ENCODE peak calls at places on chromosome 18, in six cellular contexts. Q is astrocyte, G is GM23248, F is K562, M is HCT116, I is endodermal cell. X is an unnamed sample.

GRCh38 chr18:3985664-3986063 is 469.4 kb downstream of the DLGAP1 start:
- DNase-seq in I (no peak), F (no peak), Q (peak; percentile 91), G (peak; percentile 83), M (no peak), X (no peak)

GRCh38 chr18:54119524-54120019 is 104.9 kb downstream of the MBD2 start:
- DNase-seq in Q (peak; percentile 30), G (peak; percentile 75), I (peak; percentile 61), M (peak; percentile 55), F (peak; percentile 11), X (no peak)

GRCh38 chr18:6215888-6216287 is 198.8 kb downstream of the L3MBTL4 start:
- DNase-seq in I (no peak), F (no peak), Q (no peak), M (no peak), G (no peak), X (no peak)

GRCh38 chr18:47756364-47757016 is 174.0 kb downstream of the SMAD2 start:
- DNase-seq in F (peak; percentile 44), Q (peak; percentile 5), G (peak; percentile 58), M (peak; percentile 44), I (peak; percentile 94), X (peak; percentile 72)

GRCh38 chr18:58041633-58042032 is 2.4 kb upstream of the NEDD4L start:
- DNase-seq in F (peak; percentile 57), I (no peak), M (no peak), Q (no peak), G (no peak), X (no peak)

GRCh38 chr18:59957957-59958356 is 58.2 kb downstream of the PMAIP1 start:
- DNase-seq in Q (peak; percentile 63), I (no peak), G (peak; percentile 46), M (peak; percentile 67), F (peak; percentile 14), X (peak; percentile 17)

GRCh38 chr18:73577365-73577764 is 570.3 kb downstream of the FBXO15 start:
- DNase-seq in G (peak; percentile 68), M (no peak), F (no peak), I (no peak), Q (peak; percentile 53), X (no peak)

GRCh38 chr18:28267276-28267675 is 90.3 kb upstream of the CDH2 start:
- DNase-seq in G (no peak), I (no peak), F (no peak), Q (peak; percentile 3), M (no peak), X (no peak)

GRCh38 chr18:25795178-25795577 is 295.2 kb downstream of the SS18 start:
- DNase-seq in I (no peak), G (peak; percentile 28), F (no peak), M (no peak), Q (no peak), X (no peak)

GRCh38 chr18:57908092-57908491 is 105.0 kb upstream of the ATP8B1 start:
- DNase-seq in M (no peak), F (no peak), I (no peak), G (no peak), Q (no peak), X (no peak)

GRCh38 chr18:24837065-24837464 is 376.6 kb downstream of the HRH4 start:
- DNase-seq in Q (peak; percentile 46), G (peak; percentile 89), I (no peak), F (no peak), M (no peak), X (no peak)

GRCh38 chr18:36035253-36035652 is 32.1 kb downstream of the RPRD1A start:
- DNase-seq in Q (peak; percentile 51), G (peak; percentile 8), F (no peak), M (no peak), I (no peak), X (no peak)

DNA sequence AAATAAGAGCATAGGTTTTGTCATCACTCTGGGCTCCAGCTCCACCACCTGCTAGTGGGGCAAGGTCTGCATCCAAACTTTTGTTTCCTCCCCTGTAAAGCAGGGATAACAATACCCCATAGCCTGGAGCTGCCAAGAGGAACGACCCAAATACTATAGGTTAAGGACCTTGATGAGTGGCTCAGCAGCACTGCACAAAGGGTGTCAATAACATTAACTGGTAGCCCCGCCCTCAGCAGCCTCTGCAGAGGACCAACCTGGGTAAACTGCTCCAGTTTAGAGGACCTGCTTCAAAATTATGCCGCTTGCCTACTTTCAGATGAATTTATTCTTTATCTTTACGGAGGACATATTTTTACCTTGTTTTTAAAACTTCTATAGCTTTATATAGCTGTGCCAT is 65.8 kb upstream of the RIOK3 start:
- DNase-seq in I (peak; percentile 57), Q (no peak), G (no peak), M (no peak), F (no peak), X (no peak)
- H3K27ac ChIP-seq in I (no peak overlapping the region), Q (no peak overlapping the region), G (no peak overlapping the region), M (no peak overlapping the region), F (no peak overlapping the region), X (no peak overlapping the region)

GRCh38 chr18:499351-500229 is 911 bp downstream of the COLEC12 start:
- DNase-seq in F (no peak), Q (peak; percentile 93), M (no peak), G (peak; percentile 83), I (peak; percentile 74), X (no peak)

GRCh38 chr18:500230-500555 is 308 bp downstream of the COLEC12 start:
- DNase-seq in Q (no peak), I (peak; percentile 66), M (no peak), G (no peak), F (no peak), X (no peak)

GRCh38 chr18:500556-501405 is at the start of gene COLEC12:
- DNase-seq in F (peak; percentile 42), Q (no peak), G (peak; percentile 61), M (no peak), I (peak; percentile 74), X (no peak)

GRCh38 chr18:498901-499300 is 1.6 kb downstream of the COLEC12 start:
- DNase-seq in F (no peak), G (peak; percentile 32), Q (no peak), I (no peak), M (no peak), X (no peak)

GRCh38 chr18:501406-501714 is 859 bp upstream of the COLEC12 start:
- DNase-seq in Q (no peak), M (no peak), F (no peak), G (no peak), I (no peak), X (no peak)
- H3K4me3 ChIP-seq in Q (peak overlapping the region; percentile 68), M (no peak overlapping the region), F (no peak overlapping the region), G (no peak overlapping the region), I (peak overlapping the region; percentile 86), X (no peak overlapping the region)

GRCh38 chr18:66646622-66647021 is 42.7 kb upstream of the CDH19 start:
- DNase-seq in F (no peak), Q (peak; percentile 45), I (no peak), G (no peak), M (no peak), X (no peak)
- H3K27ac ChIP-seq in F (no peak overlapping the region), Q (no peak overlapping the region), I (no peak overlapping the region), G (no peak overlapping the region), M (no peak overlapping the region), X (no peak overlapping the region)

GRCh38 chr18:48932822-48933510 is 17.8 kb downstream of the SMAD7 start:
- DNase-seq in G (peak; percentile 64), F (peak; percentile 53), Q (peak; percentile 72), I (no peak), M (no peak), X (no peak)
- H3K4me3 ChIP-seq in G (peak overlapping the region; percentile 50), F (no peak overlapping the region), Q (no peak overlapping the region), I (no peak overlapping the region), M (no peak overlapping the region), X (no peak overlapping the region)

DNA sequence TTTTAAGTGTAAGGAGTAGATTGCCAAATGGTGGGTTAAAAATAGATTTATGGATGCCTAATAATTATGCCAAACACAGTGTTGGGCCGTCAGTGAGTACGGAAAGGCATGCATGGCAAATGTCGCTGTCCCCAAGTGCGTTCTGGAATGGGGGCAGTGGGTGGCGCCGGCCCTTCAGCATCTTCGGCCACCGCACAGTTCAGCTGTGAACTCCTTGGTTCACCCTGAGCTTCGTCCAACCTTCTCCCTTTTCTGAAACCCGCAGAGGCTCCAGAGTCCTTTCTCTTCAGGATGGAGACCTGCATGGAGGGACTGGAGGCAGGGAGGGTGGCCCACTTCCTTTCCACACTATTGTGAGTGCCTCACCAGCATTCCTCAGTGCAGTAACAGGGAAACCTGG is 74.8 kb upstream of the TXNDC2 start:
- DNase-seq in F (no peak), G (no peak), M (no peak), I (peak; percentile 69), Q (no peak), X (no peak)
- H3K27ac ChIP-seq in F (peak overlapping the region; percentile 13), G (no peak overlapping the region), M (no peak overlapping the region), I (no peak overlapping the region), Q (no peak overlapping the region), X (no peak overlapping the region)

GRCh38 chr18:12554796-12555388 is 103.0 kb downstream of the SPIRE1 start:
- DNase-seq in I (no peak), M (no peak), G (no peak), Q (no peak), F (no peak), X (no peak)

GRCh38 chr18:12559319-12559718 is 98.6 kb downstream of the SPIRE1 start:
- DNase-seq in Q (no peak), F (no peak), I (no peak), M (no peak), G (no peak), X (no peak)

GRCh38 chr18:12552884-12553242 is 105.0 kb downstream of the SPIRE1 start:
- DNase-seq in Q (no peak), I (no peak), M (no peak), G (no peak), F (no peak), X (no peak)

GRCh38 chr18:12556946-12557806 is 100.7 kb downstream of the SPIRE1 start:
- DNase-seq in F (no peak), I (no peak), Q (no peak), G (no peak), M (no peak), X (no peak)
- H3K4me3 ChIP-seq in F (no peak overlapping the region), I (no peak overlapping the region), Q (no peak overlapping the region), G (no peak overlapping the region), M (no peak overlapping the region), X (no peak overlapping the region)

GRCh38 chr18:10432781-10433180 is 21.7 kb upstream of the APCDD1 start:
- DNase-seq in G (no peak), M (no peak), F (no peak), Q (no peak), I (no peak), X (no peak)
- H3K27ac ChIP-seq in G (no peak overlapping the region), M (no peak overlapping the region), F (no peak overlapping the region), Q (no peak overlapping the region), I (no peak overlapping the region), X (no peak overlapping the region)